ENCODE peak calls at places on chromosomes 4 and X, in four cellular contexts. One of them, this sample, is unnamed.

GRCh38 chrX:124594017-124594651 is 247.8 kb downstream of the SH2D1A start:
- DNase-seq in suprapubic skin: no peak
- DNase-seq in CD8-positive, alpha-beta T cell: no peak
- DNase-seq in thoracic aorta: no peak
- DNase-seq in this sample: no peak

GRCh38 chr4:15765910-15766703 is 12.0 kb upstream of the CD38 start:
- DNase-seq in suprapubic skin: no peak
- DNase-seq in CD8-positive, alpha-beta T cell: peak
- DNase-seq in thoracic aorta: no peak
- DNase-seq in this sample: peak

GRCh38 chr4:72567821-72568620 is 1.0 kb downstream of the ADAMTS3 start:
- DNase-seq in suprapubic skin: peak
- DNase-seq in CD8-positive, alpha-beta T cell: no peak
- DNase-seq in thoracic aorta: peak
- DNase-seq in this sample: no peak

GRCh38 chrX:18424482-18425198 is 768 bp upstream of the CDKL5 start:
- DNase-seq in suprapubic skin: no peak
- DNase-seq in CD8-positive, alpha-beta T cell: no peak
- DNase-seq in thoracic aorta: no peak
- DNase-seq in this sample: peak

GRCh38 chr4:165481458-165481857 is 102.7 kb downstream of the CPE start:
- DNase-seq in suprapubic skin: no peak
- DNase-seq in CD8-positive, alpha-beta T cell: no peak
- DNase-seq in thoracic aorta: no peak
- DNase-seq in this sample: no peak

GRCh38 chr4:148204892-148205291 is 237.3 kb downstream of the NR3C2 start:
- DNase-seq in suprapubic skin: no peak
- DNase-seq in CD8-positive, alpha-beta T cell: no peak
- DNase-seq in thoracic aorta: no peak
- DNase-seq in this sample: no peak

GRCh38 chr4:147829401-147830101 is 97.7 kb downstream of the ARHGAP10 start:
- DNase-seq in suprapubic skin: no peak
- DNase-seq in CD8-positive, alpha-beta T cell: no peak
- DNase-seq in thoracic aorta: no peak
- DNase-seq in this sample: no peak

GRCh38 chr4:173924561-173924960 is 358.9 kb downstream of the FBXO8 start:
- DNase-seq in suprapubic skin: no peak
- DNase-seq in CD8-positive, alpha-beta T cell: no peak
- DNase-seq in thoracic aorta: no peak
- DNase-seq in this sample: no peak

GRCh38 chrX:48278958-48279357 is 23.8 kb downstream of the SSX1 start:
- DNase-seq in suprapubic skin: peak
- DNase-seq in CD8-positive, alpha-beta T cell: no peak
- DNase-seq in thoracic aorta: no peak
- DNase-seq in this sample: no peak

GRCh38 chrX:46653482-46653881 is 79.9 kb downstream of the CHST7 start:
- DNase-seq in suprapubic skin: no peak
- DNase-seq in CD8-positive, alpha-beta T cell: no peak
- DNase-seq in thoracic aorta: no peak
- DNase-seq in this sample: no peak
- TF ChIP-seq CTCF in suprapubic skin: no peak
- TF ChIP-seq CTCF in CD8-positive, alpha-beta T cell: no peak
- TF ChIP-seq CTCF in thoracic aorta: no peak
- TF ChIP-seq CTCF in this sample: no peak

GRCh38 chr4:156295676-156296075 is 342.0 kb upstream of the CTSO start:
- DNase-seq in suprapubic skin: no peak
- DNase-seq in CD8-positive, alpha-beta T cell: no peak
- DNase-seq in thoracic aorta: no peak
- DNase-seq in this sample: no peak

GRCh38 chr4:156291317-156291716 is 337.7 kb upstream of the CTSO start:
- DNase-seq in suprapubic skin: no peak
- DNase-seq in CD8-positive, alpha-beta T cell: no peak
- DNase-seq in thoracic aorta: no peak
- DNase-seq in this sample: no peak

GRCh38 chr4:156298230-156298629 is 344.6 kb upstream of the CTSO start:
- DNase-seq in suprapubic skin: no peak
- DNase-seq in CD8-positive, alpha-beta T cell: no peak
- DNase-seq in thoracic aorta: no peak
- DNase-seq in this sample: no peak

GRCh38 chr4:156293657-156294297 is 340.1 kb upstream of the CTSO start:
- DNase-seq in suprapubic skin: no peak
- DNase-seq in CD8-positive, alpha-beta T cell: no peak
- DNase-seq in thoracic aorta: no peak
- DNase-seq in this sample: no peak

GRCh38 chr4:156294577-156294976 is 340.9 kb upstream of the CTSO start:
- DNase-seq in suprapubic skin: no peak
- DNase-seq in CD8-positive, alpha-beta T cell: no peak
- DNase-seq in thoracic aorta: no peak
- DNase-seq in this sample: no peak
- H3K27ac ChIP-seq in suprapubic skin: no peak
- H3K27ac ChIP-seq in CD8-positive, alpha-beta T cell: no peak
- H3K27ac ChIP-seq in thoracic aorta: no peak
- H3K27ac ChIP-seq in this sample: no peak

GRCh38 chr4:76611164-76611563 is 176.1 kb downstream of the SHROOM3 start:
- DNase-seq in suprapubic skin: no peak
- DNase-seq in CD8-positive, alpha-beta T cell: no peak
- DNase-seq in thoracic aorta: no peak
- DNase-seq in this sample: no peak

GRCh38 chr4:76616526-76616925 is 181.5 kb downstream of the SHROOM3 start:
- DNase-seq in suprapubic skin: no peak
- DNase-seq in CD8-positive, alpha-beta T cell: no peak
- DNase-seq in thoracic aorta: no peak
- DNase-seq in this sample: no peak

GRCh38 chr4:76615999-76616398 is 181.0 kb downstream of the SHROOM3 start:
- DNase-seq in suprapubic skin: no peak
- DNase-seq in CD8-positive, alpha-beta T cell: no peak
- DNase-seq in thoracic aorta: no peak
- DNase-seq in this sample: no peak

GRCh38 chr4:76611611-76612010 is 176.6 kb downstream of the SHROOM3 start:
- DNase-seq in suprapubic skin: no peak
- DNase-seq in CD8-positive, alpha-beta T cell: no peak
- DNase-seq in thoracic aorta: no peak
- DNase-seq in this sample: no peak

GRCh38 chr4:76614589-76614988 is 179.6 kb downstream of the SHROOM3 start:
- DNase-seq in suprapubic skin: no peak
- DNase-seq in CD8-positive, alpha-beta T cell: no peak
- DNase-seq in thoracic aorta: peak
- DNase-seq in this sample: no peak
- TF ChIP-seq CTCF in suprapubic skin: no peak
- TF ChIP-seq CTCF in CD8-positive, alpha-beta T cell: no peak
- TF ChIP-seq CTCF in thoracic aorta: no peak
- TF ChIP-seq CTCF in this sample: no peak

GRCh38 chr4:128766781-128767180 is 42.7 kb upstream of the JADE1 start:
- DNase-seq in suprapubic skin: no peak
- DNase-seq in CD8-positive, alpha-beta T cell: no peak
- DNase-seq in thoracic aorta: no peak
- DNase-seq in this sample: no peak
- H3K27ac ChIP-seq in suprapubic skin: no peak
- H3K27ac ChIP-seq in CD8-positive, alpha-beta T cell: no peak
- H3K27ac ChIP-seq in thoracic aorta: no peak
- H3K27ac ChIP-seq in this sample: no peak

DNA sequence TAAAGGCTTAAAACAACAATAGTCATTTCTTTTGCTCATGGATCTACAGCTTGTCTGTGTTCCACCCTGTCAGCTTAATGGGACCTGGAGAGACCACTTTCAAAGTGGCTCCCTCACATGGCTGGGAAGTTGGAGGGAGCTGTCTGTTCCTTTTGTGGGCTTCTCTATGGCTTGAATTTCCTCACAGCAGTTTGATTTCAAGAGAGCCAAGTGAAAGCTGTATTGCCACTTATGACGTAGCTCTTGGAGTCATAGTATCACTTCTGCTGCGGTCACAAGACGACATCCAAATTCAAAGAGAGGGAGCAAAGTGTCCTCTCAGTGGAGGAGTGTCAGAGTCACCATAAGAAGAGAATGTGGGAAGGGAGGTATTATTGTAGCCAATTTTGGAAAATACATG is 22.7 kb upstream of the ACSL1 start:
- DNase-seq in suprapubic skin: no peak
- DNase-seq in CD8-positive, alpha-beta T cell: no peak
- DNase-seq in thoracic aorta: no peak
- DNase-seq in this sample: no peak
- TF ChIP-seq CTCF in suprapubic skin: no peak
- TF ChIP-seq CTCF in CD8-positive, alpha-beta T cell: no peak
- TF ChIP-seq CTCF in thoracic aorta: no peak
- TF ChIP-seq CTCF in this sample: no peak

DNA sequence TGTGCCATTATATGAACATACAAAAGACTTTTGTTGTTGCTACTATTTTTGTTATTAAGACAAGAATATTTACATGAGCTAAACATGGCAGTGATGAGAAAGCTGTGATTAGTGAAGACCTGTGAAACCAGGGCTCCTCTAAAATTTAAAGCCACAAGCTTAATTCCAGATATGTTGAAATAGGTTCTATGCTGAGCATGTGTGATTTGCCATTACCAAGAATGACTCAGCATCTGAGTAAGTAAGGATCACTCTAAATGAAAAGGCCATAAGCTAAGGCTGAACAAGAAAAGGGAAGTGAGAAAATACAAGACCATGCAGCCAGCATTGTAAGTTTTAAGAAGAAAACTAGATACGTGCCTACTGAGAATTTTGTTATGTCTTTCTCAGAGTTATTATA is 75.9 kb upstream of the CAMK2D start:
- DNase-seq in suprapubic skin: no peak
- DNase-seq in CD8-positive, alpha-beta T cell: no peak
- DNase-seq in thoracic aorta: no peak
- DNase-seq in this sample: no peak
- H3K27ac ChIP-seq in suprapubic skin: no peak
- H3K27ac ChIP-seq in CD8-positive, alpha-beta T cell: no peak
- H3K27ac ChIP-seq in thoracic aorta: no peak
- H3K27ac ChIP-seq in this sample: no peak

GRCh38 chr4:59247032-59247431 is 1953.1 kb upstream of the ADGRL3 start:
- DNase-seq in suprapubic skin: no peak
- DNase-seq in CD8-positive, alpha-beta T cell: no peak
- DNase-seq in thoracic aorta: no peak
- DNase-seq in this sample: no peak
- TF ChIP-seq CTCF in suprapubic skin: no peak
- TF ChIP-seq CTCF in CD8-positive, alpha-beta T cell: no peak
- TF ChIP-seq CTCF in thoracic aorta: no peak
- TF ChIP-seq CTCF in this sample: no peak

This sample was measured in CD4-positive, alpha-beta T cell.